ENCODE peak calls at places on chromosomes 2 and 18, in six cellular contexts. One of them, this sample, is unnamed.

GRCh38 chr2:25234756-25235155 is 66.4 kb upstream of the POMC start:
- DNase-seq in WTC11: no peak
- DNase-seq in HepG2: no peak
- DNase-seq in K562: no peak
- DNase-seq in endothelial cell of umbilical vein: no peak
- DNase-seq in H1: no peak
- DNase-seq in this sample: no peak

GRCh38 chr2:176638167-176639015 is 369.1 kb downstream of the MTX2 start:
- DNase-seq in WTC11: peak; percentile 59
- DNase-seq in HepG2: peak; percentile 15
- DNase-seq in K562: peak; percentile 64
- DNase-seq in endothelial cell of umbilical vein: peak; percentile 74
- DNase-seq in H1: no peak
- DNase-seq in this sample: peak; percentile 68

GRCh38 chr2:27356056-27356381 is 545 bp downstream of the GTF3C2 start:
- DNase-seq in WTC11: peak; percentile 53
- DNase-seq in HepG2: peak; percentile 80
- DNase-seq in K562: no peak
- DNase-seq in endothelial cell of umbilical vein: peak; percentile 77
- DNase-seq in H1: no peak
- DNase-seq in this sample: peak; percentile 70

GRCh38 chr2:241854342-241855244 is 4.1 kb downstream of the PDCD1 start:
- DNase-seq in WTC11: no peak
- DNase-seq in HepG2: peak; percentile 46
- DNase-seq in K562: peak; percentile 3
- DNase-seq in endothelial cell of umbilical vein: no peak
- DNase-seq in H1: no peak
- DNase-seq in this sample: no peak

GRCh38 chr2:27264753-27265535 is 2.1 kb upstream of the SLC30A3 start:
- DNase-seq in WTC11: peak; percentile 86
- DNase-seq in HepG2: peak; percentile 73
- DNase-seq in K562: no peak
- DNase-seq in endothelial cell of umbilical vein: peak; percentile 87
- DNase-seq in H1: no peak
- DNase-seq in this sample: peak; percentile 96

GRCh38 chr2:21930224-21930623 is 806.5 kb downstream of the TDRD15 start:
- DNase-seq in WTC11: no peak
- DNase-seq in HepG2: no peak
- DNase-seq in K562: no peak
- DNase-seq in endothelial cell of umbilical vein: no peak
- DNase-seq in H1: no peak
- DNase-seq in this sample: no peak

GRCh38 chr2:44671896-44672295 is 269.6 kb upstream of the SIX3 start:
- DNase-seq in WTC11: no peak
- DNase-seq in HepG2: no peak
- DNase-seq in K562: no peak
- DNase-seq in endothelial cell of umbilical vein: no peak
- DNase-seq in H1: no peak
- DNase-seq in this sample: no peak

GRCh38 chr2:240509667-240510512 is 47.9 kb downstream of the ANKMY1 start:
- DNase-seq in WTC11: no peak
- DNase-seq in HepG2: no peak
- DNase-seq in K562: no peak
- DNase-seq in endothelial cell of umbilical vein: no peak
- DNase-seq in H1: no peak
- DNase-seq in this sample: no peak

GRCh38 chr2:197885587-197885986 is 81.2 kb downstream of the PLCL1 start:
- DNase-seq in WTC11: no peak
- DNase-seq in HepG2: no peak
- DNase-seq in K562: no peak
- DNase-seq in endothelial cell of umbilical vein: no peak
- DNase-seq in H1: no peak
- DNase-seq in this sample: no peak

GRCh38 chr2:219737270-219737691 is 109.9 kb downstream of the SLC4A3 start:
- DNase-seq in WTC11: no peak
- DNase-seq in HepG2: no peak
- DNase-seq in K562: no peak
- DNase-seq in endothelial cell of umbilical vein: peak; percentile 4
- DNase-seq in H1: no peak
- DNase-seq in this sample: peak; percentile 50

GRCh38 chr2:177724398-177725287 is 332.1 kb downstream of the AGPS start:
- DNase-seq in WTC11: peak; percentile 72
- DNase-seq in HepG2: peak; percentile 47
- DNase-seq in K562: peak; percentile 76
- DNase-seq in endothelial cell of umbilical vein: peak; percentile 89
- DNase-seq in H1: peak; percentile 13
- DNase-seq in this sample: peak; percentile 54

GRCh38 chr2:186919272-186919671 is 70.3 kb upstream of the ZSWIM2 start:
- DNase-seq in WTC11: no peak
- DNase-seq in HepG2: no peak
- DNase-seq in K562: no peak
- DNase-seq in endothelial cell of umbilical vein: peak; percentile 82
- DNase-seq in H1: no peak
- DNase-seq in this sample: peak; percentile 29

GRCh38 chr2:161965994-161966393 is 108.0 kb downstream of the DPP4 start:
- DNase-seq in WTC11: no peak
- DNase-seq in HepG2: no peak
- DNase-seq in K562: no peak
- DNase-seq in endothelial cell of umbilical vein: no peak
- DNase-seq in H1: no peak
- DNase-seq in this sample: no peak

GRCh38 chr2:190255668-190256067 is 64.0 kb downstream of the HIBCH start:
- DNase-seq in WTC11: no peak
- DNase-seq in HepG2: no peak
- DNase-seq in K562: no peak
- DNase-seq in endothelial cell of umbilical vein: no peak
- DNase-seq in H1: no peak
- DNase-seq in this sample: no peak

GRCh38 chr2:95039410-95039809 is 13.9 kb downstream of the MAL start:
- DNase-seq in WTC11: no peak
- DNase-seq in HepG2: no peak
- DNase-seq in K562: no peak
- DNase-seq in endothelial cell of umbilical vein: no peak
- DNase-seq in H1: no peak
- DNase-seq in this sample: no peak

GRCh38 chr18:61765097-61765496 is 127.7 kb downstream of the RNF152 start:
- DNase-seq in WTC11: no peak
- DNase-seq in HepG2: no peak
- DNase-seq in K562: no peak
- DNase-seq in endothelial cell of umbilical vein: no peak
- DNase-seq in H1: no peak
- DNase-seq in this sample: no peak

GRCh38 chr2:55364189-55365055 is 55.2 kb downstream of the CCDC88A start:
- DNase-seq in WTC11: no peak
- DNase-seq in HepG2: no peak
- DNase-seq in K562: no peak
- DNase-seq in endothelial cell of umbilical vein: peak; percentile 98
- DNase-seq in H1: no peak
- DNase-seq in this sample: peak; percentile 57

GRCh38 chr2:105873721-105874120 is 129.0 kb downstream of the NCK2 start:
- DNase-seq in WTC11: no peak
- DNase-seq in HepG2: peak; percentile 42
- DNase-seq in K562: peak; percentile 61
- DNase-seq in endothelial cell of umbilical vein: peak; percentile 10
- DNase-seq in H1: no peak
- DNase-seq in this sample: peak; percentile 40

GRCh38 chr18:35777042-35777441 is 195.4 kb upstream of the RMP24 start:
- DNase-seq in WTC11: peak; percentile 29
- DNase-seq in HepG2: peak; percentile 16
- DNase-seq in K562: peak; percentile 27
- DNase-seq in endothelial cell of umbilical vein: no peak
- DNase-seq in H1: no peak
- DNase-seq in this sample: peak; percentile 16

GRCh38 chr18:5640939-5641338 is 97.1 kb upstream of the EPB41L3 start:
- DNase-seq in WTC11: no peak
- DNase-seq in HepG2: no peak
- DNase-seq in K562: no peak
- DNase-seq in endothelial cell of umbilical vein: no peak
- DNase-seq in H1: no peak
- DNase-seq in this sample: no peak

GRCh38 chr2:40363631-40364030 is 88.3 kb downstream of the SLC8A1 start:
- DNase-seq in WTC11: no peak
- DNase-seq in HepG2: no peak
- DNase-seq in K562: no peak
- DNase-seq in endothelial cell of umbilical vein: peak; percentile 53
- DNase-seq in H1: no peak
- DNase-seq in this sample: peak; percentile 24

GRCh38 chr2:120558892-120559291 is 176.8 kb upstream of the GLI2 start:
- DNase-seq in WTC11: no peak
- DNase-seq in HepG2: no peak
- DNase-seq in K562: no peak
- DNase-seq in endothelial cell of umbilical vein: no peak
- DNase-seq in H1: no peak
- DNase-seq in this sample: no peak

GRCh38 chr2:33791625-33792024 is 192.5 kb upstream of the FAM98A start:
- DNase-seq in WTC11: no peak
- DNase-seq in HepG2: no peak
- DNase-seq in K562: no peak
- DNase-seq in endothelial cell of umbilical vein: no peak
- DNase-seq in H1: no peak
- DNase-seq in this sample: peak; percentile 33

GRCh38 chr2:12412898-12413305 is 303.8 kb upstream of the TRIB2 start:
- DNase-seq in WTC11: no peak
- DNase-seq in HepG2: no peak
- DNase-seq in K562: no peak
- DNase-seq in endothelial cell of umbilical vein: peak; percentile 4
- DNase-seq in H1: no peak
- DNase-seq in this sample: no peak

GRCh38 chr2:191404568-191404991 is 159.4 kb downstream of the MYO1B start:
- DNase-seq in WTC11: no peak
- DNase-seq in HepG2: no peak
- DNase-seq in K562: no peak
- DNase-seq in endothelial cell of umbilical vein: no peak
- DNase-seq in H1: no peak
- DNase-seq in this sample: no peak

GRCh38 chr2:124437811-124438210 is 412.7 kb downstream of the CNTNAP5 start:
- DNase-seq in WTC11: peak; percentile 45
- DNase-seq in HepG2: no peak
- DNase-seq in K562: no peak
- DNase-seq in endothelial cell of umbilical vein: no peak
- DNase-seq in H1: no peak
- DNase-seq in this sample: no peak

GRCh38 chr2:176137249-176137573 is 7.7 kb downstream of the HOXD8 start:
- DNase-seq in WTC11: no peak
- DNase-seq in HepG2: no peak
- DNase-seq in K562: no peak
- DNase-seq in endothelial cell of umbilical vein: no peak
- DNase-seq in H1: no peak
- DNase-seq in this sample: no peak

GRCh38 chr2:97979894-97980293 is 15.9 kb downstream of the TMEM131 start:
- DNase-seq in WTC11: no peak
- DNase-seq in HepG2: no peak
- DNase-seq in K562: no peak
- DNase-seq in endothelial cell of umbilical vein: no peak
- DNase-seq in H1: no peak
- DNase-seq in this sample: no peak

GRCh38 chr2:67503066-67503795 is 106.1 kb downstream of the ETAA1 start:
- DNase-seq in WTC11: no peak
- DNase-seq in HepG2: no peak
- DNase-seq in K562: no peak
- DNase-seq in endothelial cell of umbilical vein: peak; percentile 90
- DNase-seq in H1: no peak
- DNase-seq in this sample: no peak

GRCh38 chr18:58045265-58046086 is 1.4 kb downstream of the NEDD4L start:
- DNase-seq in WTC11: peak; percentile 66
- DNase-seq in HepG2: peak; percentile 41
- DNase-seq in K562: peak; percentile 19
- DNase-seq in endothelial cell of umbilical vein: peak; percentile 42
- DNase-seq in H1: no peak
- DNase-seq in this sample: no peak
- TF ChIP-seq JUN in WTC11: no peak
- TF ChIP-seq JUN in HepG2: no peak
- TF ChIP-seq JUN in K562: no peak
- TF ChIP-seq JUN in endothelial cell of umbilical vein: no peak
- TF ChIP-seq JUN in H1: no peak
- TF ChIP-seq JUN in this sample: no peak

DNA sequence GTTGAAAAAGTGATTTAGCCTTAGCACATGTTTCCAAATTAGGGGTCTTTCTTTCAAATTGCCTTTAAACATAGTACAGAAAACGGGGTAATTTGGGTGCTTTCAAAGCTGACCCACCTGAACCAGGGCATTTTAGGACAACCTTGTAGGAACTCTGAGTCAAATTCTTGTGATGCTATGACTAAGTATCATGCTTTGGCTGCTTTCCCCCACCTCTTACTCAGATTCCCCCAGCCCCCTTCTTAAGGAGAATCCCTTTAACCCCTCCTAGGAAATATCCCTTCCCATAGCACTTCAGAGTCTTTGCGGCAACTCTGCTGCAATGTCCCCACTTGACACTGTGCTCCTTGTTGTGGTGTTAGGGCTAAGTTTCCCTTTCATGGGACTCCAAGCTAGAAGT is 18.6 kb upstream of the KLF7 start:
- DNase-seq in WTC11: no peak
- DNase-seq in HepG2: no peak
- DNase-seq in K562: no peak
- DNase-seq in endothelial cell of umbilical vein: no peak
- DNase-seq in H1: no peak
- DNase-seq in this sample: no peak
- TF ChIP-seq JUN in WTC11: no peak
- TF ChIP-seq JUN in HepG2: no peak
- TF ChIP-seq JUN in K562: no peak
- TF ChIP-seq JUN in endothelial cell of umbilical vein: no peak
- TF ChIP-seq JUN in H1: no peak
- TF ChIP-seq JUN in this sample: no peak

GRCh38 chr2:230905448-230906430 is 19.3 kb downstream of the GPR55 start:
- DNase-seq in WTC11: no peak
- DNase-seq in HepG2: peak; percentile 83
- DNase-seq in K562: peak; percentile 19
- DNase-seq in endothelial cell of umbilical vein: no peak
- DNase-seq in H1: no peak
- DNase-seq in this sample: no peak
- TF ChIP-seq JUN in WTC11: no peak
- TF ChIP-seq JUN in HepG2: peak; percentile 18
- TF ChIP-seq JUN in K562: no peak
- TF ChIP-seq JUN in endothelial cell of umbilical vein: no peak
- TF ChIP-seq JUN in H1: no peak
- TF ChIP-seq JUN in this sample: no peak

GRCh38 chr18:79548621-79548985 is 131.0 kb upstream of the CTDP1 start:
- DNase-seq in WTC11: no peak
- DNase-seq in HepG2: no peak
- DNase-seq in K562: no peak
- DNase-seq in endothelial cell of umbilical vein: no peak
- DNase-seq in H1: no peak
- DNase-seq in this sample: no peak

GRCh38 chr18:79548077-79548450 is 131.5 kb upstream of the CTDP1 start:
- DNase-seq in WTC11: no peak
- DNase-seq in HepG2: no peak
- DNase-seq in K562: no peak
- DNase-seq in endothelial cell of umbilical vein: no peak
- DNase-seq in H1: no peak
- DNase-seq in this sample: no peak

GRCh38 chr18:79547413-79548076 is 132.1 kb upstream of the CTDP1 start:
- DNase-seq in WTC11: no peak
- DNase-seq in HepG2: no peak
- DNase-seq in K562: no peak
- DNase-seq in endothelial cell of umbilical vein: no peak
- DNase-seq in H1: no peak
- DNase-seq in this sample: no peak

GRCh38 chr18:79549638-79550000 is 130.0 kb upstream of the CTDP1 start:
- DNase-seq in WTC11: no peak
- DNase-seq in HepG2: no peak
- DNase-seq in K562: no peak
- DNase-seq in endothelial cell of umbilical vein: no peak
- DNase-seq in H1: no peak
- DNase-seq in this sample: no peak

GRCh38 chr18:79548986-79549637 is 130.5 kb upstream of the CTDP1 start:
- DNase-seq in WTC11: no peak
- DNase-seq in HepG2: no peak
- DNase-seq in K562: no peak
- DNase-seq in endothelial cell of umbilical vein: no peak
- DNase-seq in H1: no peak
- DNase-seq in this sample: no peak
- TF ChIP-seq JUN in WTC11: no peak
- TF ChIP-seq JUN in HepG2: no peak
- TF ChIP-seq JUN in K562: no peak
- TF ChIP-seq JUN in endothelial cell of umbilical vein: no peak
- TF ChIP-seq JUN in H1: no peak
- TF ChIP-seq JUN in this sample: no peak

This sample was measured in A549.